ENCODE peak calls at places on chromosomes 6 and 20, in nine cellular contexts. D is CD8-positive, alpha-beta T cell; U is psoas muscle; S is foreskin keratinocyte; E is esophagus muscularis mucosa; R is AG04450; N is CD4-positive, alpha-beta memory T cell; Z is CD4-positive, alpha-beta T cell; I is fibroblast of lung. J is an unnamed sample.

GRCh38 chr6:151414641-151415260 is 23.4 kb upstream of the ZBTB2 start:
- DNase-seq in I (no peak), E (no peak), R (no peak), U (no peak), Z (no peak), N (no peak), D (no peak), S (no peak), J (no peak)

GRCh38 chr6:157407637-157408036 is 26.6 kb downstream of the ZDHHC14 start:
- DNase-seq in S (no peak), N (no peak), U (no peak), I (no peak), Z (no peak), E (no peak), D (no peak), R (no peak), J (no peak)

GRCh38 chr20:40931348-40932044 is 97.1 kb upstream of the TOP1 start:
- DNase-seq in E (no peak), S (no peak), U (no peak), I (no peak), R (no peak), N (no peak), D (no peak), Z (no peak), J (no peak)

GRCh38 chr6:68427630-68428029 is 207.5 kb upstream of the ADGRB3 start:
- DNase-seq in R (no peak), I (peak; percentile 79), N (no peak), U (no peak), S (peak; percentile 4), E (no peak), D (no peak), Z (no peak), J (no peak)

GRCh38 chr6:5510331-5510730 is 249.0 kb downstream of the FARS2 start:
- DNase-seq in N (no peak), S (no peak), R (no peak), D (no peak), I (no peak), E (no peak), Z (no peak), U (no peak), J (no peak)

GRCh38 chr6:38262041-38262440 is 377.7 kb downstream of the BTBD9 start:
- DNase-seq in U (no peak), Z (no peak), S (peak; percentile 70), E (no peak), D (no peak), N (no peak), I (peak; percentile 96), R (peak; percentile 71), J (no peak)

GRCh38 chr6:33622456-33623431 is 1.6 kb downstream of the ITPR3 start:
- DNase-seq in S (peak; percentile 64), U (peak; percentile 53), E (no peak), Z (no peak), D (no peak), R (no peak), N (no peak), I (no peak), J (no peak)

GRCh38 chr6:164108869-164109769 is 694.6 kb downstream of the QKI start:
- DNase-seq in R (no peak), U (peak; percentile 98), I (peak; percentile 75), D (no peak), E (no peak), S (peak; percentile 43), N (no peak), Z (no peak), J (peak; percentile 91)

GRCh38 chr20:1844723-1845523 is 50.3 kb upstream of the SIRPA start:
- DNase-seq in Z (no peak), D (no peak), U (peak; percentile 66), R (peak; percentile 93), I (peak; percentile 55), N (no peak), S (no peak), E (no peak), J (peak; percentile 39)

GRCh38 chr6:150276168-150276958 is 92.4 kb upstream of the IYD start:
- DNase-seq in E (no peak), I (no peak), U (no peak), S (no peak), N (no peak), R (no peak), D (no peak), Z (no peak), J (no peak)

GRCh38 chr6:42007286-42007685 is 43.0 kb upstream of the TAF8 start:
- DNase-seq in S (no peak), I (no peak), U (no peak), D (no peak), Z (no peak), E (no peak), R (no peak), N (no peak), J (no peak)

GRCh38 chr20:31815408-31816188 is 3.6 kb upstream of the MYLK2 start:
- DNase-seq in U (peak; percentile 70), S (no peak), R (no peak), N (no peak), E (no peak), I (no peak), Z (no peak), D (no peak), J (no peak)

GRCh38 chr20:58803533-58803932 is 47.2 kb downstream of the GNAS-AS1 start:
- DNase-seq in D (no peak), I (no peak), E (no peak), Z (no peak), N (no peak), R (no peak), U (no peak), S (no peak), J (no peak)

DNA sequence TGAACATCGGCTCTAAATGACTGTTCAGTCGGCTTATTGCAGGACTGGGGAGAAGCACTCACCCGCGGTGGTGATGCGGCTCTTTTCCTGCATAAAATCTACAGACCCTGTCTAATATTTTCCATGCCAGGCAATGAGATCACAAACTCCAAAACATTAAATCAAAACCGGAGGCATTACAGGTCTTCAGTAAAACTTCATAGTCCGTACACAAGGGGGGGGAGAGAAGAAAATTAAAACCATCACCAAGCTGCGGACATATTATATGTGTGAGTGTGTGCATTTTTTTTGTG is 6.3 kb upstream of the PAX1 start:
- DNase-seq in R (no peak), U (no peak), I (no peak), N (no peak), D (no peak), E (no peak), S (no peak), Z (no peak), J (no peak)
- H3K27ac ChIP-seq in R (no peak overlapping the region), U (no peak overlapping the region), I (no peak overlapping the region), N (no peak overlapping the region), D (no peak overlapping the region), E (no peak overlapping the region), S (no peak overlapping the region), Z (no peak overlapping the region), J (no peak overlapping the region)

GRCh38 chr6:52516943-52517342 is 59.9 kb downstream of the TRAM2 start:
- DNase-seq in D (no peak), E (no peak), R (no peak), N (no peak), U (no peak), S (no peak), Z (no peak), I (no peak), J (no peak)

GRCh38 chr6:52518279-52518944 is 58.4 kb downstream of the TRAM2 start:
- DNase-seq in S (no peak), D (no peak), E (no peak), I (no peak), R (no peak), Z (no peak), U (no peak), N (no peak), J (no peak)

GRCh38 chr6:52517502-52518278 is 59.2 kb downstream of the TRAM2 start:
- DNase-seq in S (peak; percentile 82), Z (no peak), E (peak; percentile 95), D (no peak), I (peak; percentile 97), U (peak; percentile 90), R (peak; percentile 89), N (no peak), J (peak; percentile 86)

GRCh38 chr6:52522151-52522626 is 54.7 kb downstream of the TRAM2 start:
- DNase-seq in S (no peak), Z (no peak), R (no peak), U (peak; percentile 79), E (no peak), I (peak; percentile 77), N (no peak), D (no peak), J (peak; percentile 61)

DNA sequence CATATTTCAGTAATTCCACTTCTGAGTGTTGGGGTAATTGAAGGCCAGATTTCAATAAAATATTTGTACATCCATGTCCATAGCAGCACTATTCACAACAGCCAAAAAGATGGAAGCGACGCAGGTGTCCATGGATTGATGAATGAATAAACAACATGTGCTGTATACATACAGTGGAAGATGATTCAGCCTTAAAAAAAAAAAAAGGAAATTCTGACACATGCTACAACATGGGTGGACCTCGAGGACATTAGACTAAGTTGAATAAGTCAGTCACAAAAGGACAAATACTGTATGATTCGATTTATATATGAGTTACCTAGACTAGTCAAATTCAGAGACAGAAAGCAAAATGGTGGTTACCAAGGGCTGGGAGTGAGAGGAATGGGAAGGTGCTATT is 57.2 kb downstream of the TRAM2 start:
- DNase-seq in S (no peak), I (no peak), Z (no peak), U (no peak), R (no peak), N (no peak), D (no peak), E (no peak), J (no peak)
- H3K27ac ChIP-seq in S (no peak overlapping the region), I (peak overlapping the region; percentile 96), Z (no peak overlapping the region), U (no peak overlapping the region), R (no peak overlapping the region), N (no peak overlapping the region), D (no peak overlapping the region), E (no peak overlapping the region), J (no peak overlapping the region)

DNA sequence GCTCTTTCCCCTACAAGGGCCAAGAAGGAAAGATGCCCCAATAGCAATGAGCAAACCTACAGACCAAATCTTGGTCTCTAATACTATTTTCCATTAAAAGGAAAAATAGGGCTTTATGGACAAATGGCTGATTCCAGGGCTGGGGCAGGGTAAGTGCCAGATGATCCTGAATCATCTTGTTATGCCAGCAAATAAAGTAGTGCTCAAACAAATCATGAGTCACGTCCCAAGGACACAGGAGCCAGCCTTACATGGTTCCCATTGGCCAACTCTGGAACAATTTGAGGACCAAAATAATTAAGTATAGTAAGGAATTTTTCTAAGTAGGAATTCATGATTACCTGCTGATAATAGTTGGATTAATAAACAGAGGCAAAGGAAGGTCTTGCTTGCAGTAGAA is 53.2 kb upstream of the NKX2-4 start:
- DNase-seq in D (no peak), I (peak; percentile 5), S (peak; percentile 7), Z (no peak), R (no peak), E (no peak), N (no peak), U (no peak), J (no peak)
- H3K27ac ChIP-seq in D (no peak overlapping the region), I (no peak overlapping the region), S (no peak overlapping the region), Z (no peak overlapping the region), R (no peak overlapping the region), E (no peak overlapping the region), N (no peak overlapping the region), U (no peak overlapping the region), J (no peak overlapping the region)

DNA sequence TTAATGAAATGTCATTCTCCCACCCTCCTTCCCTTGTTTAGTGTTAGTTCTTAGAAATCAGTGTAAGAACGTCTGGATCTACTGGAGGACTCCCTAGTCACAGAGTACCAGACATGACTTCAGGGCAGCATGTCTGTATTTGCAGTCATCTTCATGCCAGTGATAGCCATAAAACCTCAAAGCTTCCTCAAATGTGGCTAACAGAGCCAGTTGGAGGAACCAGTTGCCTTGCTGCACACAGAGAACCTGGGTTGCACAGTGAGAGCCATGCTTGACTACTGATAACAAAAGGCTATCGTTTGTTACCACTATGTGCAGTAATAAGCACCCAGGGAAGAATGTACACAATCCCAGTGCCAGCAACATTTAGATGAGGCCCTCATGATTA is 20.1 kb downstream of the NT5E start:
- DNase-seq in U (no peak), S (no peak), I (peak; percentile 61), D (no peak), Z (no peak), E (no peak), N (no peak), R (no peak), J (no peak)
- H3K27ac ChIP-seq in U (no peak overlapping the region), S (no peak overlapping the region), I (no peak overlapping the region), D (no peak overlapping the region), Z (no peak overlapping the region), E (no peak overlapping the region), N (no peak overlapping the region), R (no peak overlapping the region), J (no peak overlapping the region)